ENCODE peak calls at places on chromosomes 4 and X, in six cellular contexts. F is IMR-90, Y is GM12878, W is A549, C is HepG2, N is K562. K is an unnamed sample.

GRCh38 chrX:64975491-64975890 is 759 bp downstream of the ZC4H2 start:
- DNase-seq in F (no peak), Y (no peak), W (peak), C (peak), N (no peak), K (peak)

GRCh38 chr4:56803473-56803872 is 18.0 kb downstream of the SPINK2 start:
- DNase-seq in F (no peak), Y (peak), W (no peak), C (no peak), N (no peak), K (no peak)

GRCh38 chr4:25563071-25563564 is 92.5 kb upstream of the SLC34A2 start:
- DNase-seq in F (no peak), Y (no peak), W (no peak), C (no peak), N (no peak), K (no peak)

GRCh38 chr4:116547632-116548031 is 537.7 kb downstream of the TRAM1L1 start:
- DNase-seq in F (no peak), Y (no peak), W (no peak), C (no peak), N (no peak), K (no peak)

GRCh38 chr4:1043162-1043561 is 31.7 kb downstream of the FGFRL1 start:
- DNase-seq in F (no peak), Y (no peak), W (no peak), C (no peak), N (no peak), K (no peak)

GRCh38 chr4:104524591-104524990 is 29.9 kb upstream of the CXXC4 start:
- DNase-seq in F (peak), Y (no peak), W (no peak), C (no peak), N (no peak), K (no peak)

GRCh38 chrX:31921236-31921635 is 849.4 kb upstream of the FTHL17 start:
- DNase-seq in F (no peak), Y (no peak), W (no peak), C (no peak), N (no peak), K (no peak)

GRCh38 chrX:146863566-146863965 is 49.0 kb upstream of the CXorf51A start:
- DNase-seq in F (peak), Y (no peak), W (no peak), C (no peak), N (no peak), K (no peak)

GRCh38 chr4:20252656-20253271 is 1.1 kb downstream of the SLIT2 start:
- DNase-seq in F (peak), Y (no peak), W (no peak), C (no peak), N (no peak), K (peak)

GRCh38 chrX:53262918-53263394 is 18.4 kb downstream of the IQSEC2 start:
- DNase-seq in F (peak), Y (no peak), W (peak), C (no peak), N (peak), K (no peak)

GRCh38 chr4:94515365-94515764 is 63.6 kb downstream of the PDLIM5 start:
- DNase-seq in F (no peak), Y (no peak), W (no peak), C (no peak), N (no peak), K (no peak)
- TF ChIP-seq SMC3 in F (no peak), Y (no peak), W (no peak), C (no peak), N (no peak), K (no peak)

GRCh38 chr4:37988670-37989069 is 28.5 kb downstream of the PTTG2 start:
- DNase-seq in F (peak), Y (no peak), W (no peak), C (no peak), N (no peak), K (no peak)

GRCh38 chr4:37990731-37991130 is 30.5 kb downstream of the PTTG2 start:
- DNase-seq in F (no peak), Y (no peak), W (no peak), C (no peak), N (no peak), K (no peak)

GRCh38 chr4:37991623-37992410 is 31.6 kb downstream of the PTTG2 start:
- DNase-seq in F (no peak), Y (no peak), W (no peak), C (no peak), N (no peak), K (no peak)

GRCh38 chr4:37985730-37986275 is 25.6 kb downstream of the PTTG2 start:
- DNase-seq in F (no peak), Y (no peak), W (no peak), C (no peak), N (no peak), K (no peak)

GRCh38 chr4:37989398-37990260 is 29.4 kb downstream of the PTTG2 start:
- DNase-seq in F (no peak), Y (no peak), W (no peak), C (no peak), N (no peak), K (no peak)
- TF ChIP-seq SMC3 in F (no peak), Y (no peak), W (no peak), C (no peak), N (no peak), K (no peak)

GRCh38 chr4:182688081-182688480 is 229.1 kb downstream of the DCTD start:
- DNase-seq in F (no peak), Y (no peak), W (no peak), C (no peak), N (no peak), K (no peak)
- TF ChIP-seq SMC3 in F (no peak), Y (no peak), W (no peak), C (no peak), N (no peak), K (no peak)

GRCh38 chr4:146224331-146224966 is 10.1 kb downstream of the REELD1 start:
- DNase-seq in F (peak), Y (no peak), W (no peak), C (no peak), N (no peak), K (no peak)

GRCh38 chr4:146232131-146232722 is 17.9 kb downstream of the REELD1 start:
- DNase-seq in F (no peak), Y (no peak), W (no peak), C (no peak), N (no peak), K (no peak)

DNA sequence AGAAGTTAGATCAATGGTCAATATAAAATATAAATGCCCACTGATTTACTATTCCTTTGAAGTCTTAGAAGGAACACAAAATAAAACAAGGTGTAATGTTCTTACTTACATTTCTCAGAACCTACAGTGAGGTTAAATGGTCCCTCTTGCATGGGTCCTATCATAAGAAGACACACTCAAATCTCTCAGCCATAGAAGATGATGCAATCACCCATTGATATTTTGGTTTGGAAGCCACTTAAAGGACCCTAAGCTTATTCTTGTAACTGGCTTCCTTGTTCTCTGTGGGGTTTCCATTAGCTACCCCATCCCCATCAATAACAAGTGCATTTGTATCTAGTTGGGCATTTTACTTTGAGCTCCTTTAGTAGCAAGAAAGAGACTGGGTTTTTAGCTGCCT is 15.1 kb downstream of the REELD1 start:
- DNase-seq in F (no peak), Y (no peak), W (no peak), C (no peak), N (no peak), K (no peak)
- TF ChIP-seq SMC3 in F (no peak), Y (no peak), W (no peak), C (no peak), N (no peak), K (no peak)

DNA sequence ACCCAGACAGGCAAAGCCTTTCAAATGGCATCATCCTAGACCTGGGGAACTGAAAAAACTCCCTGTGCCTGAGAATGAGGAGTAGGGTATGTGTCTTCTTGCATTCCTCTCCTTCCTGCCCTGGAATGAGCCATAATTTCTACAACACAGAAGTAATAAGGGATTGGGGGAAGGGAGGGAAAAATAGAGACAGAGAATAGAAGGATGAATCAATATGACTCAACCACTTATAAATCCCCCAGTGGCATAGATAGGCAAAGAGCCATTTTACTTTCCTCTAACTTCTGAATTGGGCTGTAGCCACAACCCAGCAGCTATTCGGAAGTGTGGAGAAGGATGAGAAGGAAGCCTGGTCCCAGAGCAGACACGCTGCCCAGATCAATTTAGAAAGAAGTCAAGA is 99.9 kb downstream of the NHS start:
- DNase-seq in F (peak), Y (no peak), W (no peak), C (no peak), N (no peak), K (no peak)
- TF ChIP-seq SMC3 in F (no peak), Y (no peak), W (no peak), C (no peak), N (no peak), K (no peak)

DNA sequence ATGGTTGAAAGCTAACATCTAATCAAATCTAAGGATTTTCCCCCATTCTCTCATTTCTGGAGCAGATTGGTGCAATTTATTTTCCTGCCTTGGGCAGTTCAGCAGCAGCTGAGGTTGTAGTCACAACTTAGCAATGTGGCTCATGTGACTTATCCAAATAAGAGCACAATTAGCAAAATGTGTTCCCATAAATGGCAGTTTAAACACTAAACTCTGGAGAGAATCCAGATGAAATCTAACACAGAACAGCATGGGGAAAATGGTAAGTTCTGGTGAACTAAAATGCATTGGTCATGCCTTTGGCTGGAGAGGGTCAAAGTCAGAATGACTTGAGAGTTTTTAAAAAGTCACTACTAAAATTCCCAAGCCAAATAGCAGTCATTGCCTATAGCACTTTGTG is 422.6 kb upstream of the DIPK2B start:
- DNase-seq in F (peak), Y (no peak), W (no peak), C (no peak), N (no peak), K (no peak)
- TF ChIP-seq SMC3 in F (no peak), Y (no peak), W (no peak), C (no peak), N (no peak), K (no peak)

DNA sequence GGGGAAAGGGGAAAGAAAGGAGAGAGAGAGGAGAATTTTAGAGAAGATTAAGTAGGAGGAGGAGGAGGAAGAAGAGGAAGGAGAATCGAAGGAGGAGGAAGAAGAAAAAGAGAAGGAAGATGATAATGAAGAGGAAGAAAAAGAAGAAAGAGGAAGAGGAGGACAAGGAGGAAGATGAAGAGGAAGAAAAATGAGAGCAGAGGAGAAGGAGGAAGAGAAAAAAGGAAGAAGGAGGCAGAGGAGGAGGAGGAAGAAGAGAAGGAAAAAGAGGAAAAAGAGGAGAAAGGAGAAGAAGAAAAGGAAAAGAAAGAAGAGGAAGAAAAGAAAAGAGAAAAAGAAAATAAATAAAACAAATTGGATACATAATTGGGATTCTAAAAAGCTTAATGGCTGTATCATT is 181.4 kb downstream of the ARHGAP6 start:
- DNase-seq in F (no peak), Y (no peak), W (no peak), C (no peak), N (no peak), K (no peak)
- TF ChIP-seq SMC3 in F (no peak), Y (no peak), W (no peak), C (no peak), N (no peak), K (no peak)

GRCh38 chr4:92477309-92477708 is 173.5 kb downstream of the GRID2 start:
- DNase-seq in F (no peak), Y (no peak), W (no peak), C (no peak), N (no peak), K (no peak)
- TF ChIP-seq SMC3 in F (no peak), Y (no peak), W (no peak), C (no peak), N (no peak), K (no peak)

GRCh38 chrX:68113837-68114572 is 319.3 kb downstream of the OPHN1 start:
- DNase-seq in F (no peak), Y (no peak), W (no peak), C (no peak), N (no peak), K (no peak)

GRCh38 chrX:68109162-68109561 is 324.1 kb downstream of the OPHN1 start:
- DNase-seq in F (no peak), Y (no peak), W (no peak), C (no peak), N (no peak), K (no peak)

GRCh38 chrX:68114573-68115199 is 318.6 kb downstream of the OPHN1 start:
- DNase-seq in F (peak), Y (no peak), W (no peak), C (no peak), N (no peak), K (no peak)

DNA sequence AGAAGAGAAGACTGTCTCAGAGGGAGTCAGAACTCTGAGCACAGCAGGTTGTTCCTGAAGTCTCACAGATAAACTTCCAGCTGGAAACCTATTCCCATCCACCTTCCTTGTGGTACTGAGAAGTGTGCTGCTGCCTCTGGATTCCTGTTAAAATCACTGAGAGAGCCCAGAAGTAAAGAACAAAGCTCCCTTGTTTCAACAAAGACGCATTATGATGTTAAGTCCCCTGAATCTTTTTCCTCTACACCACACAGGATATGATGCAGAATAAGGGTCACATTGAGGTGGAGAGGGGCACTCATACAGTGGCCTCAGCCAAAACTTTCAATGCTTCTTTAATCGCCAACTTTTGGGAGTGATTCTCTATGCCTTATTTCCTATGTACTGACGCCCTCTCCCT is 321.0 kb downstream of the OPHN1 start:
- DNase-seq in F (peak), Y (no peak), W (no peak), C (no peak), N (no peak), K (no peak)
- TF ChIP-seq SMC3 in F (no peak), Y (no peak), W (no peak), C (no peak), N (no peak), K (no peak)